ENCODE peak calls at places on chromosomes 11 and 22, in seven cellular contexts. G is T-helper 9 cell, Y is type B pancreatic cell, H is GM12891, T is NCI-H146, L is nucleus accumbens, M is heart left ventricle. X is an unnamed sample.

GRCh38 chr11:19984048-19984742 is 176.1 kb downstream of the DBX1 start:
- DNase-seq in G (no peak), Y (no peak), H (no peak), T (no peak), L (no peak), M (no peak), X (peak)

GRCh38 chr11:6437993-6438392 is 2.8 kb downstream of the HPX start:
- DNase-seq in G (no peak), Y (no peak), H (no peak), T (no peak), L (no peak), M (no peak), X (no peak)

GRCh38 chr11:108224366-108224765 is 1.5 kb downstream of the ATM start:
- DNase-seq in G (no peak), Y (no peak), H (no peak), T (no peak), L (no peak), M (no peak), X (no peak)

GRCh38 chr11:17748761-17749721 is 14.5 kb downstream of the KCNC1 start:
- DNase-seq in G (no peak), Y (no peak), H (no peak), T (peak), L (no peak), M (no peak), X (no peak)

GRCh38 chr11:7657306-7658025 is 15.8 kb downstream of the CYB5R2 start:
- DNase-seq in G (no peak), Y (no peak), H (no peak), T (no peak), L (peak), M (peak), X (peak)

GRCh38 chr11:10454902-10455631 is at the start of gene AMPD3:
- DNase-seq in G (no peak), Y (no peak), H (no peak), T (peak), L (no peak), M (no peak), X (no peak)

GRCh38 chr22:48953103-48953720 is 874.5 kb downstream of the BRD1 start:
- DNase-seq in G (no peak), Y (peak), H (no peak), T (no peak), L (no peak), M (no peak), X (no peak)

GRCh38 chr22:50577987-50578775 is at the start of gene CPT1B:
- DNase-seq in G (no peak), Y (no peak), H (no peak), T (no peak), L (no peak), M (peak), X (no peak)

GRCh38 chr11:58963551-58964075 is 24.3 kb downstream of the GLYATL1 start:
- DNase-seq in G (no peak), Y (no peak), H (no peak), T (peak), L (no peak), M (no peak), X (no peak)

GRCh38 chr11:66595245-66595904 is 2.4 kb downstream of the CCS start:
- DNase-seq in G (no peak), Y (no peak), H (no peak), T (no peak), L (no peak), M (peak), X (no peak)

GRCh38 chr11:65646921-65647701 is 9.2 kb downstream of the SIPA1 start:
- DNase-seq in G (no peak), Y (no peak), H (no peak), T (peak), L (no peak), M (peak), X (no peak)

GRCh38 chr11:117998201-117998579 is 12.0 kb downstream of the IL10RA start:
- DNase-seq in G (no peak), Y (no peak), H (no peak), T (no peak), L (no peak), M (no peak), X (no peak)

GRCh38 chr11:74570266-74571061 is 21.9 kb upstream of the POLD3 start:
- DNase-seq in G (no peak), Y (no peak), H (peak), T (peak), L (no peak), M (peak), X (no peak)

GRCh38 chr11:126140932-126141291 is 70.5 kb downstream of the RPUSD4 start:
- DNase-seq in G (no peak), Y (no peak), H (no peak), T (peak), L (no peak), M (no peak), X (no peak)

GRCh38 chr11:2803186-2804057 is 82.2 kb downstream of the CDKN1C start:
- DNase-seq in G (no peak), Y (peak), H (no peak), T (no peak), L (no peak), M (peak), X (no peak)

GRCh38 chr11:45193695-45194094 is 47.3 kb downstream of the PRDM11 start:
- DNase-seq in G (no peak), Y (no peak), H (no peak), T (no peak), L (no peak), M (peak), X (no peak)

GRCh38 chr11:10309163-10310093 is 4.6 kb downstream of the ADM start:
- DNase-seq in G (no peak), Y (no peak), H (no peak), T (peak), L (peak), M (peak), X (no peak)

GRCh38 chr11:45795379-45795778 is 9.6 kb upstream of the SLC35C1 start:
- DNase-seq in G (no peak), Y (peak), H (no peak), T (no peak), L (no peak), M (no peak), X (no peak)

GRCh38 chr11:802693-803466 is 2.2 kb downstream of the PIDD1 start:
- DNase-seq in G (no peak), Y (no peak), H (no peak), T (no peak), L (no peak), M (no peak), X (no peak)

GRCh38 chr11:67999201-67999629 is 4.7 kb downstream of the UNC93B1 start:
- DNase-seq in G (no peak), Y (no peak), H (no peak), T (no peak), L (no peak), M (no peak), X (no peak)

GRCh38 chr11:26072612-26073011 is 259.3 kb upstream of the ANO3 start:
- DNase-seq in G (no peak), Y (no peak), H (no peak), T (no peak), L (no peak), M (no peak), X (no peak)

GRCh38 chr22:35727436-35727835 is 9.8 kb downstream of the APOL5 start:
- DNase-seq in G (no peak), Y (no peak), H (no peak), T (no peak), L (no peak), M (no peak), X (no peak)